ENCODE peak calls at places on chromosomes 12 and 14, in nine cellular contexts. S is progenitor cell of endocrine pancreas, I is GM13977, Z is B cell, R is dorsolateral prefrontal cortex, A is lower lobe of right lung, F is psoas muscle, N is BJ, T is HFFc6. O is an unnamed sample.

GRCh38 chr14:105204931-105205717 is 24.0 kb upstream of the NUDT14 start:
- DNase-seq in S (no peak), I (no peak), Z (no peak), R (no peak), A (no peak), F (no peak), N (no peak), T (no peak), O (no peak)

GRCh38 chr14:25658988-25659387 is 609.0 kb upstream of the STXBP6 start:
- DNase-seq in S (no peak), I (no peak), Z (no peak), R (no peak), A (no peak), F (no peak), N (no peak), T (no peak), O (no peak)

GRCh38 chr14:91159182-91159581 is 45.3 kb downstream of the DGLUCY start:
- DNase-seq in S (no peak), I (no peak), Z (no peak), R (no peak), A (peak), F (no peak), N (no peak), T (no peak), O (no peak)

GRCh38 chr14:31122098-31122611 is 85.4 kb downstream of the HECTD1 start:
- DNase-seq in S (no peak), I (no peak), Z (no peak), R (no peak), A (no peak), F (no peak), N (no peak), T (no peak), O (peak)

GRCh38 chr12:39176376-39176775 is 266.5 kb downstream of the KIF21A start:
- DNase-seq in S (no peak), I (no peak), Z (no peak), R (no peak), A (no peak), F (no peak), N (no peak), T (no peak), O (no peak)

GRCh38 chr12:115004469-115005146 is 320.6 kb upstream of the TBX3 start:
- DNase-seq in S (no peak), I (no peak), Z (no peak), R (no peak), A (no peak), F (no peak), N (no peak), T (no peak), O (no peak)

GRCh38 chr14:42469637-42470426 is 863.2 kb downstream of the LRFN5 start:
- DNase-seq in S (no peak), I (no peak), Z (no peak), R (no peak), A (no peak), F (no peak), N (no peak), T (no peak), O (peak)

GRCh38 chr14:85596562-85596961 is 66.6 kb downstream of the FLRT2 start:
- DNase-seq in S (no peak), I (no peak), Z (no peak), R (no peak), A (no peak), F (no peak), N (no peak), T (no peak), O (no peak)

GRCh38 chr12:96466939-96467751 is 22.2 kb upstream of the CFAP54 start:
- DNase-seq in S (no peak), I (no peak), Z (no peak), R (no peak), A (no peak), F (no peak), N (no peak), T (peak), O (peak)

GRCh38 chr14:103714063-103714724 is 1.1 kb downstream of the XRCC3 start:
- DNase-seq in S (no peak), I (no peak), Z (no peak), R (no peak), A (no peak), F (no peak), N (no peak), T (no peak), O (no peak)

GRCh38 chr14:50018236-50019210 is 97.8 kb downstream of the VCPKMT start:
- DNase-seq in S (no peak), I (no peak), Z (no peak), R (no peak), A (no peak), F (no peak), N (no peak), T (peak), O (no peak)

GRCh38 chr14:50014809-50015208 is 101.6 kb downstream of the VCPKMT start:
- DNase-seq in S (no peak), I (no peak), Z (no peak), R (no peak), A (no peak), F (no peak), N (no peak), T (no peak), O (no peak)

GRCh38 chr14:50013198-50013918 is 103.0 kb downstream of the VCPKMT start:
- DNase-seq in S (no peak), I (no peak), Z (no peak), R (no peak), A (no peak), F (no peak), N (no peak), T (peak), O (no peak)

GRCh38 chr14:50013934-50014333 is 102.4 kb downstream of the VCPKMT start:
- DNase-seq in S (no peak), I (no peak), Z (no peak), R (no peak), A (no peak), F (no peak), N (no peak), T (no peak), O (no peak)

GRCh38 chr14:50015708-50016107 is 100.7 kb downstream of the VCPKMT start:
- DNase-seq in S (no peak), I (no peak), Z (no peak), R (no peak), A (no peak), F (no peak), N (no peak), T (no peak), O (no peak)
- TF ChIP-seq CTCF in S (no peak), I (no peak), Z (no peak), R (no peak), A (no peak), F (no peak), N (no peak), T (no peak), O (no peak)

GRCh38 chr12:104167519-104168458 is 29.8 kb upstream of the NFYB start:
- DNase-seq in S (no peak), I (no peak), Z (no peak), R (no peak), A (no peak), F (no peak), N (no peak), T (no peak), O (no peak)
- TF ChIP-seq CTCF in S (no peak), I (no peak), Z (no peak), R (no peak), A (no peak), F (no peak), N (no peak), T (no peak), O (no peak)

GRCh38 chr14:58298477-58298879 is at the start of gene ARID4A:
- DNase-seq in S (peak), I (no peak), Z (no peak), R (peak), A (peak), F (peak), N (no peak), T (no peak), O (no peak)

GRCh38 chr14:58301416-58301815 is 3.1 kb downstream of the ARID4A start:
- DNase-seq in S (no peak), I (no peak), Z (no peak), R (no peak), A (no peak), F (no peak), N (no peak), T (no peak), O (no peak)

GRCh38 chr14:58298880-58299664 is 717 bp downstream of the ARID4A start:
- DNase-seq in S (peak), I (peak), Z (peak), R (peak), A (peak), F (peak), N (no peak), T (no peak), O (peak)

GRCh38 chr14:58297762-58298476 is 436 bp upstream of the ARID4A start:
- DNase-seq in S (peak), I (peak), Z (peak), R (peak), A (peak), F (peak), N (peak), T (peak), O (peak)

DNA sequence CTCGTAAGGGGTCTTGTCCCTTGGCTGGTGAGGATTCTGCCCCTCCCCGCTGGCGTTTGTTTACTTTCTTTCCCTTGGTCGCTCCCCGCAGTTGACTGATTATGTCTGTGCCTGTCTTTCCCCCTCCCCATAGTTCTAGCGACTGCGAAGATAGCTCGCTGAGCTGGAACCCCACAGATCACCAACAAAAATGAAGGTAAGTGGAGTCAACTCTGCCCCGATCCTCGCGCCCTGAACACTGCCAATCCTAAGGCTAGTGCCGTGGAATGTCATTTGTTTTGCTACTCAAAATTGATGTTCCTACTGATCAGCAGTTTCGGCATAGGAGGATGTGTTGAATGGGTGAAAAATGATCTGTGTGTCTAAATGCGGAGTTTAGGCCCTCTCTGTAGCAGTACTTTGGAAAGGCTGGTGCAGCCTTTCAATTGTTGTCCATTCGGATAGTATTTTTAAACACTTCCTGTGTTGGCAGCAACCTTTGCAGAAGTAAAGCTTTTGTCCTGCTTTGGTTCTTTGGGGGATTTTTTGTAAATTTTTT is 1.4 kb downstream of the ARID4A start:
- DNase-seq in S (no peak), I (peak), Z (no peak), R (peak), A (no peak), F (no peak), N (no peak), T (no peak), O (peak)
- TF ChIP-seq CTCF in S (no peak), I (no peak), Z (no peak), R (no peak), A (no peak), F (no peak), N (no peak), T (no peak), O (no peak)

GRCh38 chr14:22471545-22472121 is 117.4 kb downstream of the DAD1 start:
- DNase-seq in S (no peak), I (no peak), Z (no peak), R (peak), A (peak), F (no peak), N (no peak), T (no peak), O (peak)
- TF ChIP-seq CTCF in S (peak), I (no peak), Z (no peak), R (peak), A (peak), F (peak), N (peak), T (peak), O (peak)

GRCh38 chr14:70192915-70193314 is 4.2 kb upstream of the SLC8A3 start:
- DNase-seq in S (no peak), I (no peak), Z (no peak), R (no peak), A (no peak), F (no peak), N (no peak), T (no peak), O (no peak)
- TF ChIP-seq CTCF in S (no peak), I (no peak), Z (no peak), R (no peak), A (no peak), F (no peak), N (no peak), T (no peak), O (no peak)

GRCh38 chr14:37903561-37904191 is 304.0 kb upstream of the SSTR1 start:
- DNase-seq in S (no peak), I (peak), Z (no peak), R (no peak), A (no peak), F (no peak), N (no peak), T (peak), O (peak)
- TF ChIP-seq CTCF in S (peak), I (peak), Z (peak), R (peak), A (peak), F (peak), N (peak), T (peak), O (peak)

DNA sequence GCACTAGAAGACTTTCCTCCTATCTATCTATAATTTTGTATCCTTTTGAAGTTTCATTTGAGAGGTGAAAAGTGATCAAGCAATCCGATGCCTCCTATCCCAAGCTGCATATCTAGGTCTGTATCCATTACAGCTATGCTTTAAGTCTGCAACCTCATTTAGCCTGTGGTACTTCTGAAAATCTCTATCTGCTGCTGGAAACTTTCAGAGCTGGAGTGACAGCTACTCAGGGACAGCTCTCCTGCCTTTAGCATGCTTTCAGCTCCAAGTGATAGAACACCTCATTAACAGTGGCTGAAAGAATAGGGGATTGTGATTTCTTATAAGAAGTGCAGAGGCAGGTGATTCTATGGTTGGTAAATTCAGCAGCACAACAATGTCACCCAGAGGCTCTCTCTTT is 1153.5 kb downstream of the AACS start:
- DNase-seq in S (no peak), I (no peak), Z (no peak), R (no peak), A (no peak), F (no peak), N (no peak), T (no peak), O (no peak)
- TF ChIP-seq CTCF in S (no peak), I (no peak), Z (no peak), R (no peak), A (no peak), F (no peak), N (no peak), T (no peak), O (no peak)

GRCh38 chr12:29741342-29742241 is 42.1 kb downstream of the TMTC1 start:
- DNase-seq in S (no peak), I (no peak), Z (no peak), R (no peak), A (no peak), F (no peak), N (peak), T (no peak), O (no peak)
- TF ChIP-seq CTCF in S (no peak), I (no peak), Z (no peak), R (no peak), A (no peak), F (no peak), N (no peak), T (no peak), O (no peak)

DNA sequence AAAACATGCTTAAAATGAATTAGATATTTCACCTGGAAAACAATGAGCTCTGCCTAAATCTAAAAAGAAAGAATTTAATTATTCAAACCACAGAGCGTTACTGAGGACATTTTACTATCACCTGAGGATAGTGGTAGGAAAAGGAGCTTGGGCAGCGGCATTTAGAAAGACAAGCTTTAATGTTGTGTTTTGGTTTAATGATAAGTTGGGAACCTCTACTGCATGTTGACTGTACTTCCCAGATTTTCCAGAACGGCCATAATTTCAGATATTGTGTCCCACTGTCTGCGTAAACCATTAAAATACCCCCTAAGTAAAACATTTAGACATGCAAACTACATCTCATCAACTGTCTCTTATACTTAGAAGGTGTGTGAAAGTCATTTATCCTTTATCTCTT is 55.4 kb downstream of the CPM start:
- DNase-seq in S (no peak), I (no peak), Z (no peak), R (no peak), A (no peak), F (no peak), N (no peak), T (no peak), O (no peak)
- TF ChIP-seq CTCF in S (no peak), I (no peak), Z (no peak), R (no peak), A (no peak), F (no peak), N (no peak), T (no peak), O (no peak)

O was measured in GM12865.